ENCODE peak calls at places on chromosomes 16 and 17, in nine cellular contexts. S, W, B, X, K, V, Y, D and R are unnamed samples.
A peak's percentile ranks its signal among the peaks of the same experiment; 100 is the strongest.

GRCh38 chr16:75305364-75306101 is 54.1 kb upstream of the BCAR1 start:
- DNase-seq in W (peak; percentile 100), D (peak; percentile 100), K (peak; percentile 90), S (peak; percentile 100), Y (peak; percentile 97), B (peak; percentile 72), V (no peak), X (peak; percentile 100), R (peak; percentile 98)

GRCh38 chr17:9162275-9162985 is 141.1 kb downstream of the NTN1 start:
- DNase-seq in X (no peak), K (peak; percentile 89), D (no peak), V (no peak), B (peak; percentile 5), S (no peak), W (no peak), Y (peak; percentile 32), R (no peak)

GRCh38 chr16:49416276-49416675 is 42.7 kb downstream of the C16orf78 start:
- DNase-seq in S (no peak), K (peak; percentile 45), V (no peak), W (no peak), X (no peak), D (no peak), Y (no peak), B (no peak), R (no peak)

GRCh38 chr17:1462164-1463112 is 6.4 kb upstream of the CRK start:
- DNase-seq in W (no peak), K (no peak), D (no peak), S (no peak), X (no peak), B (peak; percentile 32), Y (no peak), V (no peak), R (no peak)

GRCh38 chr17:21573961-21574610 is 118.2 kb upstream of the KCNJ18 start:
- DNase-seq in S (peak; percentile 63), Y (no peak), B (no peak), W (peak; percentile 32), K (peak; percentile 91), D (peak; percentile 45), V (peak; percentile 4), X (no peak), R (no peak)

GRCh38 chr16:51697454-51697853 is 546.4 kb upstream of the SALL1 start:
- DNase-seq in V (no peak), K (no peak), X (no peak), S (peak; percentile 7), B (no peak), Y (no peak), D (no peak), W (no peak), R (no peak)

GRCh38 chr16:64841071-64841470 is 280.8 kb downstream of the CDH11 start:
- DNase-seq in S (peak; percentile 24), Y (no peak), K (no peak), D (no peak), B (no peak), V (no peak), X (no peak), W (no peak), R (no peak)

GRCh38 chr17:38341035-38341721 is 2.6 kb downstream of the GPR179 start:
- DNase-seq in K (peak; percentile 79), B (no peak), D (peak; percentile 20), V (no peak), S (no peak), Y (no peak), X (no peak), W (no peak), R (peak; percentile 31)